ENCODE peak calls at places on chromosomes 11 and 22, in eight cellular contexts. Z is NCI-H1417, P is foreskin melanocyte, A is HT1080, L is endodermal cell, N is posterior cingulate gyrus, E is NCI-H748 treated with DMSO at 0.1 percent for 48 hours, W is activated gamma-delta T cell. D is an unnamed sample.

GRCh38 chr22:44352378-44353062 is 39.8 kb upstream of the SHISAL1 start:
- DNase-seq in Z (no peak), E (no peak), L (no peak), W (no peak), P (no peak), N (no peak), A (no peak), D (no peak)

GRCh38 chr22:35547993-35548761 is 7.5 kb downstream of the RASD2 start:
- DNase-seq in L (peak; percentile 86), Z (no peak), W (no peak), E (no peak), A (no peak), P (no peak), N (no peak), D (no peak)

GRCh38 chr11:35141538-35141937 is 2.6 kb downstream of the CD44 start:
- DNase-seq in L (no peak), Z (no peak), P (no peak), W (no peak), N (no peak), E (no peak), A (peak; percentile 43), D (no peak)

GRCh38 chr22:38316340-38317236 is 645 bp downstream of the CSNK1E start:
- DNase-seq in P (peak; percentile 45), W (peak; percentile 54), L (peak; percentile 74), E (no peak), N (peak; percentile 75), Z (peak; percentile 71), A (peak; percentile 48), D (peak; percentile 51)

GRCh38 chr22:39317084-39317755 is 2.2 kb downstream of the RPL3 start:
- DNase-seq in L (peak; percentile 58), Z (peak; percentile 22), E (no peak), A (no peak), N (no peak), P (no peak), W (no peak), D (no peak)

GRCh38 chr22:49010901-49011300 is 816.8 kb downstream of the BRD1 start:
- DNase-seq in P (no peak), L (peak; percentile 28), Z (no peak), A (no peak), N (no peak), E (no peak), W (no peak), D (no peak)

GRCh38 chr11:11995601-11996000 is 12.8 kb downstream of the DKK3 start:
- DNase-seq in L (no peak), E (no peak), N (no peak), W (no peak), Z (no peak), P (no peak), A (no peak), D (no peak)

GRCh38 chr11:57249384-57250319 is 12.6 kb upstream of the APLNR start:
- DNase-seq in L (peak; percentile 87), N (peak; percentile 67), A (peak; percentile 70), P (peak; percentile 51), E (no peak), W (no peak), Z (peak; percentile 70), D (no peak)

GRCh38 chr11:20077973-20078372 is 82.3 kb downstream of the DBX1 start:
- DNase-seq in P (no peak), A (no peak), Z (peak; percentile 69), E (no peak), W (no peak), N (no peak), L (peak; percentile 21), D (no peak)

GRCh38 chr22:39419911-39420310 is 20.3 kb downstream of the TAB1 start:
- DNase-seq in N (no peak), E (no peak), A (no peak), Z (no peak), L (no peak), P (no peak), W (no peak), D (no peak)

GRCh38 chr11:70470127-70470526 is 71.8 kb downstream of the CTTN start:
- DNase-seq in L (peak; percentile 31), P (no peak), E (no peak), W (no peak), Z (no peak), N (no peak), A (no peak), D (no peak)

GRCh38 chr11:109668973-109669634 is 247.1 kb downstream of the C11orf87 start:
- DNase-seq in W (no peak), L (no peak), N (no peak), A (no peak), E (no peak), P (no peak), Z (no peak), D (no peak)

GRCh38 chr11:132312616-132313210 is 942.3 kb downstream of the NTM start:
- DNase-seq in P (peak; percentile 67), E (peak; percentile 50), W (no peak), Z (peak; percentile 42), A (peak; percentile 69), N (no peak), L (peak; percentile 79), D (no peak)

GRCh38 chr11:128422576-128423370 is 164.6 kb downstream of the ETS1 start:
- DNase-seq in E (no peak), Z (peak; percentile 96), P (no peak), W (peak; percentile 57), N (no peak), L (peak; percentile 61), A (no peak), D (peak; percentile 81)